ENCODE peak calls at places on chromosomes 2 and 18, in five cellular contexts. Q is RWPE1; T is fibroblast of mammary gland; K is T-cell; N is stimulated activated CD4-positive, alpha-beta T cell treated with anti-CD3 and anti-CD28 coated beads, Interleukin-1b, Interleukin-23, amount 100 ng/mL, for 4 hours. I is an unnamed sample.

GRCh38 chr2:43464546-43464945 is 131.3 kb downstream of the THADA start:
- DNase-seq in K (no peak), T (peak; percentile 92), Q (no peak), N (no peak), I (no peak)

GRCh38 chr2:218260742-218261423 is at the start of gene GPBAR1:
- DNase-seq in T (no peak), K (no peak), N (no peak), Q (no peak), I (peak; percentile 77)

GRCh38 chr18:62183578-62184195 is 3.2 kb downstream of the PIGN start:
- DNase-seq in K (peak; percentile 34), T (peak; percentile 76), N (no peak), Q (no peak), I (no peak)

GRCh38 chr2:63347361-63347760 is 240.9 kb downstream of the WDPCP start:
- DNase-seq in K (no peak), T (no peak), N (no peak), Q (no peak), I (no peak)

GRCh38 chr2:54577035-54577434 is 120.9 kb downstream of the SPTBN1 start:
- DNase-seq in Q (no peak), K (no peak), N (no peak), T (no peak), I (no peak)

GRCh38 chr18:13131241-13131640 is 87.3 kb upstream of the LDLRAD4 start:
- DNase-seq in Q (no peak), N (no peak), T (no peak), K (no peak), I (no peak)

GRCh38 chr18:56723706-56724105 is 72.5 kb downstream of the WDR7 start:
- DNase-seq in K (no peak), T (no peak), Q (no peak), N (no peak), I (no peak)

GRCh38 chr2:221334466-221334865 is 237.6 kb downstream of the EPHA4 start:
- DNase-seq in Q (no peak), N (no peak), T (no peak), K (no peak), I (no peak)

GRCh38 chr2:106098081-106098480 is 96.0 kb downstream of the UXS1 start:
- DNase-seq in K (no peak), T (peak; percentile 5), Q (no peak), N (no peak), I (no peak)

GRCh38 chr2:1406434-1406833 is 6.8 kb upstream of the TPO start:
- DNase-seq in K (no peak), N (no peak), T (no peak), Q (no peak), I (no peak)

GRCh38 chr2:19848952-19849351 is 52.8 kb downstream of the TTC32 start:
- DNase-seq in N (no peak), T (no peak), K (no peak), Q (no peak), I (peak; percentile 12)

GRCh38 chr2:112690853-112691390 is 29.9 kb upstream of the NT5DC4 start:
- DNase-seq in Q (peak; percentile 60), K (peak; percentile 59), N (peak; percentile 43), T (peak; percentile 85), I (peak; percentile 61)

GRCh38 chr2:54468643-54469042 is 12.5 kb downstream of the SPTBN1 start:
- DNase-seq in Q (no peak), K (no peak), T (peak; percentile 97), N (no peak), I (no peak)

GRCh38 chr2:23065936-23066335 is 319.0 kb upstream of the KLHL29 start:
- DNase-seq in T (no peak), Q (no peak), N (no peak), K (no peak), I (peak; percentile 63)

GRCh38 chr18:40529478-40529877 is 1425.6 kb upstream of the PIK3C3 start:
- DNase-seq in Q (no peak), T (peak; percentile 14), N (no peak), K (no peak), I (no peak)

GRCh38 chr18:63130176-63130575 is 189.4 kb downstream of the BCL2 start:
- DNase-seq in Q (no peak), K (no peak), N (no peak), T (no peak), I (no peak)

GRCh38 chr2:86499326-86499725 is 58.2 kb downstream of the KDM3A start:
- DNase-seq in Q (no peak), K (no peak), N (no peak), T (peak; percentile 8), I (no peak)

GRCh38 chr2:136225950-136226835 is 108.2 kb upstream of the CXCR4 start:
- DNase-seq in Q (no peak), N (no peak), T (no peak), K (peak; percentile 66), I (no peak)

GRCh38 chr2:214843823-214844222 is 34.3 kb upstream of the BARD1 start:
- DNase-seq in K (no peak), T (no peak), Q (no peak), N (no peak), I (no peak)

GRCh38 chr18:52222211-52222610 is 117.8 kb upstream of the DCC start:
- DNase-seq in Q (no peak), K (no peak), N (no peak), T (no peak), I (no peak)

GRCh38 chr2:105521176-105521575 is 122.3 kb upstream of the FHL2 start:
- DNase-seq in N (no peak), T (peak; percentile 50), Q (peak; percentile 49), K (no peak), I (no peak)

GRCh38 chr2:121910139-121910538 is 154.7 kb downstream of the TSN start:
- DNase-seq in T (peak; percentile 4), K (no peak), Q (no peak), N (no peak), I (no peak)

GRCh38 chr2:166365803-166366420 is 9.8 kb downstream of the SCN9A start:
- DNase-seq in K (no peak), N (no peak), T (peak; percentile 11), Q (no peak), I (no peak)

GRCh38 chr18:51603551-51603950 is 406.1 kb upstream of the MEX3C start:
- DNase-seq in Q (no peak), N (no peak), K (no peak), T (no peak), I (no peak)

GRCh38 chr2:56132138-56132537 is 51.7 kb upstream of the CCDC85A start:
- DNase-seq in Q (peak; percentile 42), K (no peak), T (peak; percentile 53), N (no peak), I (no peak)

GRCh38 chr2:73987109-73987947 is 2.6 kb downstream of the TET3 start:
- DNase-seq in Q (no peak), K (no peak), T (no peak), N (no peak), I (peak; percentile 60)

GRCh38 chr2:115168457-115168856 is 726.0 kb downstream of the DPP10 start:
- DNase-seq in Q (no peak), N (no peak), T (no peak), K (no peak), I (no peak)

GRCh38 chr2:158999458-158999857 is 31.0 kb downstream of the TANC1 start:
- DNase-seq in K (no peak), T (peak; percentile 67), Q (no peak), N (no peak), I (no peak)

GRCh38 chr2:30240162-30240696 is 8.9 kb downstream of the LBH start:
- DNase-seq in N (no peak), K (no peak), Q (no peak), T (no peak), I (no peak)